ENCODE peak calls at places on chromosomes 2 and 18, in seven cellular contexts. A, L, K, Y, W, H and I are unnamed samples.

GRCh38 chr2:167733750-167734149 is 513.6 kb downstream of the STK39 start:
- DNase-seq in Y (no peak), W (no peak), H (no peak), K (no peak), A (no peak), L (peak; percentile 0), I (no peak)

GRCh38 chr2:164044637-164045036 is 308.8 kb upstream of the FIGN start:
- DNase-seq in W (no peak), A (no peak), Y (no peak), K (no peak), H (no peak), L (no peak), I (no peak)

GRCh38 chr2:12347049-12347448 is 369.7 kb upstream of the TRIB2 start:
- DNase-seq in K (no peak), W (no peak), H (no peak), Y (no peak), A (no peak), L (no peak), I (no peak)

GRCh38 chr2:219161097-219161496 is 482 bp upstream of the NHEJ1 start:
- DNase-seq in Y (no peak), W (no peak), L (no peak), K (no peak), H (no peak), A (no peak), I (no peak)

GRCh38 chr2:163697846-163698637 is 37.8 kb downstream of the FIGN start:
- DNase-seq in W (no peak), H (no peak), A (no peak), L (no peak), K (no peak), Y (no peak), I (no peak)

GRCh38 chr2:170019060-170019805 is 158.7 kb upstream of the MYO3B start:
- DNase-seq in A (no peak), W (no peak), Y (no peak), H (no peak), K (no peak), L (no peak), I (no peak)

GRCh38 chr2:55063713-55064323 is 13.6 kb upstream of the RTN4 start:
- DNase-seq in H (no peak), L (no peak), K (no peak), Y (no peak), W (no peak), A (no peak), I (no peak)

GRCh38 chr2:28565720-28566295 is 69.9 kb downstream of the PLB1 start:
- DNase-seq in W (no peak), K (no peak), H (peak; percentile 31), Y (no peak), L (no peak), A (no peak), I (no peak)

GRCh38 chr2:179686718-179687342 is 174.6 kb downstream of the ZNF385B start:
- DNase-seq in Y (no peak), K (no peak), H (no peak), L (peak; percentile 10), W (no peak), A (no peak), I (no peak)

GRCh38 chr2:95042472-95043271 is 17.2 kb downstream of the MAL start:
- DNase-seq in H (peak; percentile 67), W (no peak), Y (no peak), K (no peak), L (no peak), A (no peak), I (no peak)

GRCh38 chr18:56542488-56542887 is 95.9 kb downstream of the TXNL1 start:
- DNase-seq in Y (no peak), A (no peak), W (no peak), H (no peak), L (no peak), K (no peak), I (no peak)

GRCh38 chr2:197889041-197889440 is 84.6 kb downstream of the PLCL1 start:
- DNase-seq in W (no peak), Y (peak; percentile 48), H (no peak), K (no peak), L (peak; percentile 55), A (no peak), I (no peak)

GRCh38 chr2:58449286-58450010 is 208.3 kb upstream of the FANCL start:
- DNase-seq in W (no peak), H (no peak), L (no peak), Y (peak; percentile 7), A (no peak), K (no peak), I (no peak)

GRCh38 chr2:168740360-168740759 is 62.1 kb upstream of the NOSTRIN start:
- DNase-seq in W (no peak), L (no peak), K (no peak), Y (no peak), A (no peak), H (no peak), I (no peak)

GRCh38 chr18:78814766-78815165 is 164.9 kb upstream of the SALL3 start:
- DNase-seq in A (no peak), L (no peak), K (no peak), W (no peak), Y (no peak), H (no peak), I (no peak)

GRCh38 chr2:50922506-50922905 is 109.4 kb downstream of the NRXN1 start:
- DNase-seq in L (no peak), H (no peak), W (no peak), K (no peak), Y (no peak), A (no peak), I (no peak)

GRCh38 chr18:3472681-3473544 is 22.9 kb downstream of the TGIF1 start:
- DNase-seq in K (no peak), A (no peak), Y (no peak), H (no peak), W (no peak), L (no peak), I (no peak)

GRCh38 chr2:43129254-43129653 is 97.2 kb downstream of the ZFP36L2 start:
- DNase-seq in L (no peak), Y (no peak), K (no peak), H (no peak), A (no peak), W (no peak), I (no peak)

GRCh38 chr18:51011709-51012108 is 18.3 kb upstream of the SMAD4 start:
- DNase-seq in K (no peak), A (no peak), Y (no peak), W (no peak), L (no peak), H (no peak), I (no peak)

GRCh38 chr2:8334866-8335325 is 347.0 kb upstream of the ID2 start:
- DNase-seq in W (no peak), K (no peak), L (no peak), A (no peak), H (no peak), Y (no peak), I (no peak)

GRCh38 chr18:30444544-30444943 is 598.0 kb downstream of the DSC3 start:
- DNase-seq in H (no peak), W (no peak), K (no peak), L (no peak), A (no peak), Y (no peak), I (no peak)

GRCh38 chr18:7038330-7038846 is 79.2 kb downstream of the LAMA1 start:
- DNase-seq in A (no peak), L (peak; percentile 99), W (peak; percentile 5), H (peak; percentile 16), K (peak; percentile 29), Y (no peak), I (peak; percentile 96)

GRCh38 chr2:172613610-172614231 is 57.8 kb downstream of the PDK1 start:
- DNase-seq in K (no peak), L (no peak), Y (no peak), A (no peak), H (no peak), W (no peak), I (no peak)
- TF ChIP-seq CTCF in K (peak; percentile 1), L (peak; percentile 34), Y (no peak), A (no peak), H (no peak), W (peak; percentile 31), I (no peak)

DNA sequence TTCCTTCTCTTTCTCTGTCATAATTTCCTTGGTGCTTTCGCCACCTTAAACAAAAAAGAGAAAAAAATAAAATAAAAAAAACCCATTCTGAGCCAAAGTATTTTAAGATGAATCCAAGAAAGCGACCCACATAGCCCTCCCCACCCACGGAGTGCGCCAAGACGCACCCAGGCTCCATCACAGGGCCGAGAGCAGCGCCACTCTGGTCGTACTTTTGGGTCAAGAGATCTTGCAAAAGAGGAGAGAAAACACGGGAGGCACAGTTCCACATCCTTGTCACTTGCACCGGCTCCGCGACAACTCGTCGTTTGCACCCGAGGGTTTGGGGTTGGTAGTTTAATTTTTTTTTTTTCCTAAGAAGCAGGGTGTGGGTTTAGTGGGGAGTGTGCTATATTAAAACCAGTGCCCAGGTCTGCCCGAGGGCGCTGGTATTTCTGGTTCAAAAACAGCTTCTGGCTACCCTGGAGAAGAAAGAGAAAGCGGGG is 1.7 kb upstream of the SP9 start:
- DNase-seq in K (no peak), A (no peak), Y (no peak), W (no peak), H (no peak), L (no peak), I (no peak)
- H3K4me3 ChIP-seq in K (peak overlapping the region; percentile 51), A (no peak overlapping the region), Y (peak overlapping the region; percentile 58), W (peak overlapping the region; percentile 56), H (no peak overlapping the region), L (no peak overlapping the region), I (peak overlapping the region; percentile 34)

GRCh38 chr2:127528487-127528886 is 2.2 kb upstream of the IWS1 start:
- DNase-seq in Y (no peak), H (no peak), K (no peak), W (no peak), A (no peak), L (no peak), I (no peak)
- TF ChIP-seq CTCF in Y (no peak), H (no peak), K (no peak), W (peak; percentile 27), A (no peak), L (no peak), I (no peak)

GRCh38 chr2:189444322-189444721 is 3.0 kb downstream of the WDR75 start:
- DNase-seq in L (no peak), A (no peak), H (no peak), Y (no peak), K (no peak), W (no peak), I (no peak)

GRCh38 chr2:189441709-189442074 is 418 bp downstream of the WDR75 start:
- DNase-seq in W (no peak), L (no peak), H (no peak), Y (no peak), A (no peak), K (no peak), I (no peak)

GRCh38 chr2:189442468-189442867 is 1.2 kb downstream of the WDR75 start:
- DNase-seq in L (no peak), Y (no peak), H (no peak), A (no peak), K (no peak), W (no peak), I (no peak)

GRCh38 chr2:189440947-189441708 is at the start of gene WDR75:
- DNase-seq in H (peak; percentile 76), Y (peak; percentile 87), W (peak; percentile 83), A (peak; percentile 91), K (peak; percentile 57), L (peak; percentile 95), I (peak; percentile 69)

DNA sequence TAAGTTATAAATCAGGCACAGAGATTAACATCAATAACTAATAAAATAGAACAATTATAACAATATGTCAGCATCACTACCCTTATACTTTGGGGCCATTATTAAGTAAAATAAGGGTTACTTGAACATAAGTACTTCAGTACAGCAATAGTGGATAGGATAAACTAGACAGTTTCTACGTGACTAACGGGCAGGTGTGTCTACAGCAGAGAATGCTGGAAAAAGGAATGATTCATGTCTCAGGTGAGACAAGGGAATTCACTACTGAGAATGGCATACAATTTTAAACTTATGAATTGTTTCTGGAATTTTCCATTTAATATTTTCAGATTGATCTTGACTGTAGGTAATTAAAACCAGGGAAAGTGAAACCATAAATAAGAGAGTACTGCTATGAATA is 5.5 kb downstream of the WDR75 start:
- DNase-seq in Y (no peak), K (no peak), W (no peak), L (no peak), H (no peak), A (no peak), I (no peak)
- H3K4me3 ChIP-seq in Y (no peak overlapping the region), K (no peak overlapping the region), W (no peak overlapping the region), L (no peak overlapping the region), H (no peak overlapping the region), A (no peak overlapping the region), I (no peak overlapping the region)